ENCODE peak calls at places on chromosomes 6 and 20, in nine cellular contexts. G, I, L, E, H, X, K, C and J are unnamed samples.

GRCh38 chr6:33905081-33905609 is 101.3 kb upstream of the MLN start:
- DNase-seq in G (peak; percentile 70), I (no peak), L (no peak), E (peak; percentile 23), H (no peak), X (peak; percentile 98), K (peak; percentile 37), C (no peak), J (peak; percentile 80)

GRCh38 chr20:18692453-18692852 is 104.6 kb downstream of the DTD1 start:
- DNase-seq in G (no peak), I (no peak), L (no peak), E (no peak), H (no peak), X (no peak), K (no peak), C (no peak), J (no peak)

GRCh38 chr6:15157479-15157878 is 88.4 kb upstream of the JARID2 start:
- DNase-seq in G (no peak), I (no peak), L (no peak), E (no peak), H (no peak), X (no peak), K (no peak), C (no peak), J (no peak)

GRCh38 chr6:7974932-7975763 is 64.6 kb upstream of the TXNDC5 start:
- DNase-seq in G (no peak), I (peak; percentile 96), L (peak; percentile 76), E (no peak), H (peak; percentile 75), X (no peak), K (no peak), C (peak; percentile 82), J (peak; percentile 66)

GRCh38 chr20:9214676-9215075 is 145.8 kb downstream of the PLCB4 start:
- DNase-seq in G (no peak), I (peak; percentile 98), L (no peak), E (no peak), H (no peak), X (no peak), K (no peak), C (no peak), J (no peak)

GRCh38 chr20:17530153-17530552 is 1.0 kb downstream of the BFSP1 start:
- DNase-seq in G (no peak), I (no peak), L (no peak), E (no peak), H (no peak), X (no peak), K (no peak), C (no peak), J (no peak)

GRCh38 chr6:116398366-116399005 is 27.7 kb downstream of the DSE start:
- DNase-seq in G (no peak), I (no peak), L (no peak), E (no peak), H (no peak), X (no peak), K (no peak), C (no peak), J (no peak)

GRCh38 chr6:2746557-2747061 is 4.1 kb downstream of the MYLK4 start:
- DNase-seq in G (no peak), I (no peak), L (no peak), E (no peak), H (no peak), X (no peak), K (no peak), C (no peak), J (no peak)

GRCh38 chr6:26258199-26258977 is 106.6 kb upstream of the BTN3A2 start:
- DNase-seq in G (no peak), I (no peak), L (peak; percentile 52), E (no peak), H (no peak), X (no peak), K (no peak), C (no peak), J (no peak)

GRCh38 chr6:15421945-15422733 is 176.3 kb downstream of the JARID2 start:
- DNase-seq in G (peak; percentile 27), I (no peak), L (peak; percentile 33), E (no peak), H (no peak), X (no peak), K (no peak), C (no peak), J (no peak)

GRCh38 chr6:17267586-17267985 is 13.6 kb upstream of the RBM24 start:
- DNase-seq in G (no peak), I (no peak), L (no peak), E (no peak), H (no peak), X (no peak), K (no peak), C (no peak), J (no peak)

GRCh38 chr6:29653452-29654038 is 3.3 kb upstream of the MOG start:
- DNase-seq in G (peak; percentile 34), I (peak; percentile 38), L (peak; percentile 76), E (peak; percentile 21), H (peak; percentile 48), X (peak; percentile 78), K (peak; percentile 27), C (no peak), J (no peak)

GRCh38 chr20:63117151-63117550 is 98.8 kb downstream of the YTHDF1 start:
- DNase-seq in G (no peak), I (no peak), L (no peak), E (no peak), H (no peak), X (no peak), K (no peak), C (no peak), J (no peak)

GRCh38 chr6:89411269-89412070 is 603 bp downstream of the RRAGD start:
- DNase-seq in G (peak; percentile 4), I (no peak), L (peak; percentile 86), E (peak; percentile 3), H (peak; percentile 48), X (no peak), K (peak; percentile 28), C (peak; percentile 77), J (peak; percentile 5)

GRCh38 chr6:132929141-132929540 is 114.8 kb downstream of the RPS12 start:
- DNase-seq in G (no peak), I (no peak), L (no peak), E (no peak), H (no peak), X (no peak), K (no peak), C (no peak), J (no peak)

GRCh38 chr6:155247618-155248017 is 16.2 kb upstream of the CLDN20 start:
- DNase-seq in G (no peak), I (peak; percentile 40), L (no peak), E (no peak), H (no peak), X (no peak), K (no peak), C (no peak), J (no peak)

GRCh38 chr6:38477680-38478260 is 162.0 kb downstream of the BTBD9 start:
- DNase-seq in G (no peak), I (no peak), L (no peak), E (no peak), H (no peak), X (no peak), K (no peak), C (no peak), J (peak; percentile 42)

GRCh38 chr6:6221829-6222535 is 98.5 kb downstream of the F13A1 start:
- DNase-seq in G (no peak), I (no peak), L (peak; percentile 49), E (no peak), H (no peak), X (peak; percentile 34), K (no peak), C (no peak), J (no peak)

GRCh38 chr6:14305131-14305530 is 187.6 kb downstream of the CD83 start:
- DNase-seq in G (no peak), I (no peak), L (no peak), E (no peak), H (no peak), X (no peak), K (no peak), C (no peak), J (no peak)

GRCh38 chr6:99589290-99589672 is 17.4 kb upstream of the PRDM13 start:
- DNase-seq in G (no peak), I (no peak), L (no peak), E (no peak), H (no peak), X (no peak), K (no peak), C (no peak), J (no peak)

GRCh38 chr6:107555449-107555848 is 65.5 kb downstream of the SOBP start:
- DNase-seq in G (no peak), I (no peak), L (no peak), E (no peak), H (no peak), X (no peak), K (no peak), C (no peak), J (no peak)

GRCh38 chr6:140321891-140322290 is 947.4 kb upstream of the CITED2 start:
- DNase-seq in G (no peak), I (no peak), L (no peak), E (no peak), H (no peak), X (no peak), K (no peak), C (no peak), J (peak; percentile 70)

GRCh38 chr6:144497650-144498049 is 212.5 kb downstream of the UTRN start:
- DNase-seq in G (no peak), I (no peak), L (no peak), E (no peak), H (no peak), X (no peak), K (no peak), C (no peak), J (no peak)

GRCh38 chr6:113511100-113511499 is 346.0 kb upstream of the MARCKS start:
- DNase-seq in G (no peak), I (no peak), L (no peak), E (no peak), H (no peak), X (no peak), K (no peak), C (no peak), J (no peak)

GRCh38 chr6:108655840-108656650 is 95.3 kb downstream of the FOXO3 start:
- DNase-seq in G (no peak), I (peak; percentile 66), L (no peak), E (no peak), H (no peak), X (no peak), K (no peak), C (no peak), J (no peak)